ENCODE peak calls at places on chromosomes 1 and 21, in nine cellular contexts. L is B cell; E is PC-3; W is right atrium auricular region; G is fibroblast of pulmonary artery; I is fibroblast of the aortic adventitia; F is HFFc6; R is ovary; V is CD4-positive, alpha-beta T cell. Q is an unnamed sample.

GRCh38 chr1:247906504-247907047 is 11.2 kb downstream of the OR2W3 start:
- DNase-seq in I (peak; percentile 10), R (no peak), W (no peak), V (no peak), E (peak; percentile 100), F (peak; percentile 87), L (no peak), G (peak; percentile 23), Q (no peak)

GRCh38 chr1:182069028-182069466 is 7.5 kb upstream of the ZNF648 start:
- DNase-seq in R (peak; percentile 83), V (no peak), L (no peak), W (peak; percentile 57), G (peak; percentile 15), I (peak; percentile 12), F (peak; percentile 37), E (peak; percentile 71), Q (peak; percentile 59)

GRCh38 chr21:41673596-41674335 is 93.1 kb downstream of the RIPK4 start:
- DNase-seq in V (no peak), G (no peak), R (no peak), L (no peak), I (no peak), E (no peak), F (no peak), W (no peak), Q (no peak)

GRCh38 chr21:45641480-45642035 is 2.0 kb upstream of the PCBP3 start:
- DNase-seq in F (no peak), L (no peak), G (no peak), E (no peak), I (no peak), R (peak; percentile 50), W (no peak), V (peak; percentile 20), Q (no peak)

GRCh38 chr1:14603641-14604040 is 5.2 kb downstream of the KAZN start:
- DNase-seq in I (no peak), F (no peak), V (no peak), G (no peak), E (no peak), R (no peak), L (no peak), W (no peak), Q (no peak)

GRCh38 chr21:32516729-32517649 is 68.3 kb downstream of the TCP10L start:
- DNase-seq in V (no peak), I (peak; percentile 99), W (peak; percentile 81), G (peak; percentile 99), L (no peak), E (peak; percentile 82), R (no peak), F (peak; percentile 77), Q (no peak)

GRCh38 chr1:101178688-101179491 is 57.9 kb upstream of the S1PR1 start:
- DNase-seq in G (no peak), E (no peak), W (no peak), L (no peak), V (no peak), I (no peak), F (no peak), R (no peak), Q (no peak)

GRCh38 chr21:42745511-42746239 is 92.3 kb downstream of the PDE9A start:
- DNase-seq in W (no peak), L (no peak), F (no peak), R (no peak), G (no peak), E (no peak), I (no peak), V (no peak), Q (no peak)

GRCh38 chr1:98920441-98921110 is 84.1 kb downstream of the PLPPR5 start:
- DNase-seq in W (no peak), G (peak; percentile 34), R (no peak), F (peak; percentile 76), L (no peak), I (peak; percentile 72), E (peak; percentile 85), V (no peak), Q (no peak)

GRCh38 chr1:94773296-94773809 is 46.8 kb upstream of the SLC44A3 start:
- DNase-seq in G (no peak), E (no peak), I (no peak), R (no peak), W (no peak), L (no peak), V (no peak), F (no peak), Q (no peak)

GRCh38 chr1:184373155-184373554 is 13.7 kb upstream of the C1orf21 start:
- DNase-seq in F (no peak), I (no peak), G (no peak), W (no peak), V (no peak), L (no peak), E (no peak), R (no peak), Q (no peak)

DNA sequence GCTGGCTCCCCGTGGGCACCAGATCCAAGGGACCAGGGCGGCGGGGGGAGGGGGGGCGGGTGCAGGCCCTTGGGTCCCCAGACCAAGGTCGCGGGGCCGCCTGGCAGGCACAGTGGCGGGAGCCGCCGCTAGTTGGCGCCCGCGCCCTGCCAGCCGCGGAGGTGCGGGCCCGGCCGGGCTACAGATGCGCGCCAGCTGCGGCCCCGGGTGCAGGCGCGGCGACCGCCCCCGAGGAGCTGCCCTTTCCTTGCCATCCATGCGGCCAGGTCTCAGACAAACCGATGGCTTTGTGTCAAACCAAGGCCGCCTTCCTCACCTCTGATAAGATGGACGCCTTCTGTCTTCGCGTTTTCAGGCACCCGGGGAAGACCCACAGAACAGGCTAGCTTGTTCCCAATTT is 2.2 kb upstream of the RUNX3 start:
- DNase-seq in F (no peak), E (peak; percentile 54), R (no peak), V (no peak), W (no peak), L (no peak), G (no peak), I (no peak), Q (no peak)
- TF ChIP-seq CTCF in F (peak; percentile 96), E (peak; percentile 42), R (no peak), V (peak; percentile 68), W (peak; percentile 92), L (peak; percentile 95), G (no peak), I (peak; percentile 51), Q (peak; percentile 58)

GRCh38 chr1:58251415-58252073 is 295.0 kb downstream of the OMA1 start:
- DNase-seq in L (no peak), W (no peak), F (peak; percentile 13), V (no peak), R (no peak), I (no peak), E (peak; percentile 7), G (peak; percentile 4), Q (no peak)
- TF ChIP-seq CTCF in L (no peak), W (no peak), F (peak; percentile 73), V (no peak), R (no peak), I (peak; percentile 17), E (no peak), G (peak; percentile 15), Q (no peak)

GRCh38 chr1:12314328-12314903 is 84.6 kb downstream of the VPS13D start:
- DNase-seq in F (no peak), E (peak; percentile 44), R (no peak), I (peak; percentile 68), L (no peak), V (no peak), W (no peak), G (peak; percentile 48), Q (no peak)
- TF ChIP-seq CTCF in F (peak; percentile 70), E (peak; percentile 73), R (no peak), I (peak; percentile 43), L (peak; percentile 61), V (peak; percentile 68), W (peak; percentile 63), G (peak; percentile 40), Q (peak; percentile 35)

GRCh38 chr1:20493839-20494608 is 8.0 kb upstream of the CAMK2N1 start:
- DNase-seq in F (peak; percentile 82), V (peak; percentile 68), G (peak; percentile 93), I (peak; percentile 91), R (peak; percentile 88), W (peak; percentile 90), L (peak; percentile 88), E (peak; percentile 97), Q (peak; percentile 84)
- TF ChIP-seq CTCF in F (peak; percentile 99), V (peak; percentile 97), G (peak; percentile 98), I (peak; percentile 98), R (peak; percentile 88), W (peak; percentile 98), L (peak; percentile 97), E (peak; percentile 95), Q (peak; percentile 98)

DNA sequence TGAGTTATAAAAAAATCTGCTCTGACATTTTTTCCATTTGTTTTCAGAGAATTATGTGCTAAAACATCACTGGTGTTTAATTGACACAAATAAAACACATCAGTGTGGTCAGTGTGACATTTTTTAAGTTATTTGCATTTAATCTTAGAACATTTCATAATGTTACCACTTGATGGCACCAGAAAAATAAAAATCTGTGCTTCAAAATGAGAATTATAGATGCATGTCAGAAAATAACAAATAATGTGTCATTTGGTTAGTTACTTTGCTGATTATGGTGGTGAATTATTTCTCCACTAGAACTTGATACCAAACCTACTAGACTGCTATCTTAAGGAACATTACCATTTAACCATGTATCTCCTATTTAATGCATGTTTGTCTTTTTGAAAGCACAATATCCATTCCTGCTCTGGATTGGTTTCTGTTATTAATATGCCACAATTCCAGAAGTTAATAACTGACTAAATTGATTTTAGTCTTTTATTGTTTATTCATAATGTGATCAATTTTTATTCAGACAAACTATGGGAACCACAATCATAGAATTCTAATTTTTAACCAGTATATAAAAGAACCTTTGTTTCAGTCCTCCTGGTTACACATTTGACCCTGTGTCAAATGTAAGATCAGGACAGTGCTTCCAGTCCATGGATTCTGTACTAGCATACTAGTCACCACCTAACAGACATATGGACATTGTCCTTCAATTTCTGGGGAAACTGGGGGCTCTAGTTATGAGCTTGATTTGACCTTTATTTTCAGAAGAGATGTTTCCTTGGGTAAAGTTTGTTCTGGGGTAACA is 81.0 kb downstream of the RPS6KC1 start:
- DNase-seq in E (peak; percentile 40), G (no peak), I (no peak), R (no peak), W (no peak), L (no peak), V (no peak), F (no peak), Q (no peak)
- TF ChIP-seq CTCF in E (peak; percentile 61), G (no peak), I (no peak), R (no peak), W (no peak), L (no peak), V (no peak), F (peak; percentile 59), Q (peak; percentile 38)

DNA sequence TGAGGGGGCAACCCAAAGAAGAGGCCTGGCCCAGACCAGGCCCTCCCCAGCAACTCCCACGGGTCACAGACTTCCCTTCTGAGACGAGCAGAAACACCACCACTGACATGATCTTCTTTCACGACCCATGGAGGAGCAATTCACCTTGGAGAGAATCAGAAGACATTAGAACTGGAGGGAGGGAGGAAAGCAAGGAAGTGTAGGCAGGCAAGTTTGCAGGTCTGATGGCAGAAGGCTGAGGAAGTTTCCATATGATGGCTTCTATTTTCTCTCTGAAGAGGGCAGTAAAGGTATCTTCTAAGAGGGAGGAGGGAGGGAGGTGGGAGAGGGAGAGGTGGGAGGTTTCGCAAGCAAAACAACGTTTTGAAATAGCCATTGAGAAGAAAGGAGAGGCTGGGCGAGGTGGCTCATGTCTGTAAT is 1.4 kb upstream of the UBXN10 start:
- DNase-seq in V (no peak), R (no peak), G (peak; percentile 29), W (no peak), E (no peak), L (no peak), I (no peak), F (no peak), Q (no peak)
- TF ChIP-seq CTCF in V (no peak), R (no peak), G (no peak), W (no peak), E (no peak), L (no peak), I (no peak), F (no peak), Q (no peak)

Q was measured in dorsolateral prefrontal cortex.